ENCODE peak calls at places on chromosomes 4 and X, in eight cellular contexts. One of them, this sample, is unnamed.

GRCh38 chr4:21884615-21885014 is 64.0 kb downstream of the KCNIP4 start:
- DNase-seq in gastrocnemius medialis: no peak
- DNase-seq in GM12892: no peak
- DNase-seq in transverse colon: no peak
- DNase-seq in GM12891: no peak
- DNase-seq in ovary: no peak
- DNase-seq in stomach: no peak
- DNase-seq in erythroblast: no peak
- DNase-seq in this sample: no peak

GRCh38 chr4:2928242-2929155 is 34.7 kb downstream of the NOP14 start:
- DNase-seq in gastrocnemius medialis: peak; percentile 8
- DNase-seq in GM12891: no peak
- DNase-seq in GM12892: no peak
- DNase-seq in transverse colon: no peak
- DNase-seq in erythroblast: no peak
- DNase-seq in stomach: peak; percentile 21
- DNase-seq in ovary: no peak
- DNase-seq in this sample: no peak

GRCh38 chr4:184402740-184403383 is 71.5 kb downstream of the IRF2 start:
- DNase-seq in ovary: no peak
- DNase-seq in GM12892: no peak
- DNase-seq in transverse colon: no peak
- DNase-seq in stomach: no peak
- DNase-seq in gastrocnemius medialis: no peak
- DNase-seq in GM12891: no peak
- DNase-seq in erythroblast: no peak
- DNase-seq in this sample: no peak

GRCh38 chr4:107760281-107760947 is 40.4 kb upstream of the PAPSS1 start:
- DNase-seq in erythroblast: no peak
- DNase-seq in GM12891: no peak
- DNase-seq in gastrocnemius medialis: no peak
- DNase-seq in GM12892: no peak
- DNase-seq in ovary: no peak
- DNase-seq in stomach: peak; percentile 68
- DNase-seq in transverse colon: peak; percentile 67
- DNase-seq in this sample: no peak

GRCh38 chrX:101619336-101619735 is 1.5 kb upstream of the ARMCX6 start:
- DNase-seq in erythroblast: peak; percentile 5
- DNase-seq in GM12892: no peak
- DNase-seq in gastrocnemius medialis: peak; percentile 39
- DNase-seq in ovary: no peak
- DNase-seq in transverse colon: no peak
- DNase-seq in GM12891: no peak
- DNase-seq in stomach: no peak
- DNase-seq in this sample: no peak

GRCh38 chr4:8771666-8772065 is 100.0 kb downstream of the HMX1 start:
- DNase-seq in GM12891: no peak
- DNase-seq in erythroblast: no peak
- DNase-seq in gastrocnemius medialis: peak; percentile 2
- DNase-seq in ovary: no peak
- DNase-seq in stomach: no peak
- DNase-seq in GM12892: no peak
- DNase-seq in transverse colon: no peak
- DNase-seq in this sample: no peak

GRCh38 chr4:40686081-40686913 is 56.6 kb upstream of the RBM47 start:
- DNase-seq in gastrocnemius medialis: no peak
- DNase-seq in GM12891: no peak
- DNase-seq in erythroblast: no peak
- DNase-seq in stomach: no peak
- DNase-seq in GM12892: no peak
- DNase-seq in ovary: no peak
- DNase-seq in transverse colon: no peak
- DNase-seq in this sample: no peak

GRCh38 chr4:140315970-140316369 is 57.5 kb upstream of the SCOC start:
- DNase-seq in GM12892: no peak
- DNase-seq in transverse colon: no peak
- DNase-seq in GM12891: no peak
- DNase-seq in erythroblast: no peak
- DNase-seq in gastrocnemius medialis: no peak
- DNase-seq in stomach: no peak
- DNase-seq in ovary: no peak
- DNase-seq in this sample: no peak

GRCh38 chr4:53196872-53197759 is 168.7 kb downstream of the SCFD2 start:
- DNase-seq in transverse colon: no peak
- DNase-seq in stomach: no peak
- DNase-seq in gastrocnemius medialis: no peak
- DNase-seq in GM12892: peak; percentile 1
- DNase-seq in erythroblast: peak; percentile 77
- DNase-seq in ovary: no peak
- DNase-seq in GM12891: no peak
- DNase-seq in this sample: no peak

GRCh38 chr4:20698382-20698781 is 1.9 kb upstream of the PACRGL start:
- DNase-seq in GM12891: no peak
- DNase-seq in stomach: no peak
- DNase-seq in ovary: no peak
- DNase-seq in GM12892: no peak
- DNase-seq in gastrocnemius medialis: no peak
- DNase-seq in erythroblast: peak; percentile 41
- DNase-seq in transverse colon: no peak
- DNase-seq in this sample: no peak

DNA sequence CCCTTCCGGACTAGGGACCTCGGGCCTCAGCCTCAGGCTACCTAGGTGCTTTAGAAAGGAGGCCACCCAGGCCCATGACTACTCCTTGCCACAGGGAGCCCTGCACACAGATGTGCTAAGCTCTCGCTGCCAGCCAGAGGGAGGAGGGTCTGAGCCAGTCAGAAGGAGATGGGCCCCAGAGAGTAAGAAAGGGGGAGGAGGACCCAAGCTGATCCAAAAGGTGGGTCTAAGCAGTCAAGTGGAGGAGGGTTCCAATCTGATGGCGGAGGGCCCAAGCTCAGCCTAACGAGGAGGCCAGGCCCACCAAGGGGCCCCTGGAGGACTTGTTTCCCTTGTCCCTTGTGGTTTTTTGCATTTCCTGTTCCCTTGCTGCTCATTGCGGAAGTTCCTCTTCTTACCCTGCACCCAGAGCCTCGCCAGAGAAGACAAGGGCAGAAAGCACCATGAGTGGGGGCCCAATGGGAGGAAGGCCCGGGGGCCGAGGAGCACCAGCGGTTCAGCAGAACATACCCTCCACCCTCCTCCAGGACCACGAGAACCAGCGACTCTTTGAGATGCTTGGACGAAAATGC is at the start of gene WAS:
- DNase-seq in GM12891: peak; percentile 61
- DNase-seq in GM12892: peak; percentile 67
- DNase-seq in ovary: no peak
- DNase-seq in gastrocnemius medialis: no peak
- DNase-seq in transverse colon: peak; percentile 15
- DNase-seq in stomach: no peak
- DNase-seq in erythroblast: no peak
- DNase-seq in this sample: no peak
- TF ChIP-seq POLR2A in GM12891: peak; percentile 71
- TF ChIP-seq POLR2A in GM12892: peak; percentile 70
- TF ChIP-seq POLR2A in ovary: no peak
- TF ChIP-seq POLR2A in gastrocnemius medialis: no peak
- TF ChIP-seq POLR2A in transverse colon: no peak
- TF ChIP-seq POLR2A in stomach: no peak
- TF ChIP-seq POLR2A in erythroblast: no peak
- TF ChIP-seq POLR2A in this sample: no peak

GRCh38 chr4:102500371-102501175 is 586 bp upstream of the NFKB1 start:
- DNase-seq in gastrocnemius medialis: peak; percentile 62
- DNase-seq in stomach: peak; percentile 50
- DNase-seq in transverse colon: peak; percentile 52
- DNase-seq in GM12892: no peak
- DNase-seq in ovary: peak; percentile 68
- DNase-seq in GM12891: no peak
- DNase-seq in erythroblast: peak; percentile 67
- DNase-seq in this sample: peak; percentile 12

GRCh38 chr4:102503301-102503746 is 2.2 kb downstream of the NFKB1 start:
- DNase-seq in erythroblast: peak; percentile 15
- DNase-seq in stomach: no peak
- DNase-seq in gastrocnemius medialis: no peak
- DNase-seq in GM12892: no peak
- DNase-seq in GM12891: no peak
- DNase-seq in ovary: no peak
- DNase-seq in transverse colon: no peak
- DNase-seq in this sample: no peak

GRCh38 chr4:102501176-102501634 is at the start of gene NFKB1:
- DNase-seq in transverse colon: peak; percentile 73
- DNase-seq in gastrocnemius medialis: peak; percentile 66
- DNase-seq in GM12892: peak; percentile 38
- DNase-seq in ovary: peak; percentile 55
- DNase-seq in GM12891: peak; percentile 44
- DNase-seq in erythroblast: peak; percentile 78
- DNase-seq in stomach: peak; percentile 73
- DNase-seq in this sample: peak; percentile 35

GRCh38 chr4:102503831-102504786 is 3.0 kb downstream of the NFKB1 start:
- DNase-seq in stomach: no peak
- DNase-seq in transverse colon: no peak
- DNase-seq in ovary: no peak
- DNase-seq in GM12892: no peak
- DNase-seq in erythroblast: peak; percentile 27
- DNase-seq in gastrocnemius medialis: no peak
- DNase-seq in GM12891: no peak
- DNase-seq in this sample: no peak

GRCh38 chr4:102501635-102502382 is 650 bp downstream of the NFKB1 start:
- DNase-seq in stomach: peak; percentile 81
- DNase-seq in GM12892: peak; percentile 32
- DNase-seq in transverse colon: peak; percentile 86
- DNase-seq in gastrocnemius medialis: peak; percentile 74
- DNase-seq in erythroblast: peak; percentile 81
- DNase-seq in ovary: peak; percentile 74
- DNase-seq in GM12891: peak; percentile 25
- DNase-seq in this sample: peak; percentile 35
- TF ChIP-seq POLR2A in stomach: peak; percentile 49
- TF ChIP-seq POLR2A in GM12892: peak; percentile 82
- TF ChIP-seq POLR2A in transverse colon: peak; percentile 70
- TF ChIP-seq POLR2A in gastrocnemius medialis: peak; percentile 49
- TF ChIP-seq POLR2A in erythroblast: peak; percentile 55
- TF ChIP-seq POLR2A in ovary: peak; percentile 48
- TF ChIP-seq POLR2A in GM12891: no peak
- TF ChIP-seq POLR2A in this sample: peak; percentile 60

DNA sequence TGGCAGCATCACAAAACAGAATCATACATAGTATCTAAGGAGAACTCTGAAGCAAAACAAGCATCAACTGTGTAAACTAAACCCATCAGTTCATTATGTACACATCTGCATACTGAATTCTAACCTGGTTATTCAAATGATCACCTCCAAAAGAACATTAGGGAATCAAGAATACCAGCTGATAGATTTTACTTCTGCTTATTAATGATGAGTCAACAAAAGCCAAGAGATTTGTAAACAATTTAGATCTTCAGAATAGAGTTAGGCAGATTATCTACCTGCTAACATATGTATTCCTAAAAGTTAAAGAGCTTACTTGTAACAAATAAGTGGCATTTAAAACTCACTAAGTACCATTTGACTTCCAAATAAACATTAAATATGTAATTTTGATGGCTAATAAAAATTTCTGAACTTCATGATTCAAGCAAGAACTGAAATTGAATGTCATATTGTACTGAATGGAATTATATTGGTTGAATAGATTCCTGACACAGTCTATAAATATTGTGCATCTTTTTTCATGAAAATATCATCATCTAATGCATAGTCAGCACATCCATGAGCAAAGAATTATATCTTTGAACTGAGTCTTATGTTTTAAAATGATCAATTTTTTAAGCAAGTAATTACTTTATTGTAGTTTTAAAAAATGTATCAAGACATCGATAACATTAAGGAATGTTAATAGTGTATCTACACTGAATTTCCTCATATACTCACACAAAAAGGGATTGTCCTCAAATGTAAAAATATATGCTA is 470.5 kb downstream of the GRXCR1 start:
- DNase-seq in stomach: no peak
- DNase-seq in GM12891: no peak
- DNase-seq in gastrocnemius medialis: no peak
- DNase-seq in erythroblast: no peak
- DNase-seq in transverse colon: no peak
- DNase-seq in GM12892: no peak
- DNase-seq in ovary: no peak
- DNase-seq in this sample: no peak
- TF ChIP-seq POLR2A in stomach: no peak
- TF ChIP-seq POLR2A in GM12891: no peak
- TF ChIP-seq POLR2A in gastrocnemius medialis: no peak
- TF ChIP-seq POLR2A in erythroblast: no peak
- TF ChIP-seq POLR2A in transverse colon: no peak
- TF ChIP-seq POLR2A in GM12892: no peak
- TF ChIP-seq POLR2A in ovary: no peak
- TF ChIP-seq POLR2A in this sample: no peak

DNA sequence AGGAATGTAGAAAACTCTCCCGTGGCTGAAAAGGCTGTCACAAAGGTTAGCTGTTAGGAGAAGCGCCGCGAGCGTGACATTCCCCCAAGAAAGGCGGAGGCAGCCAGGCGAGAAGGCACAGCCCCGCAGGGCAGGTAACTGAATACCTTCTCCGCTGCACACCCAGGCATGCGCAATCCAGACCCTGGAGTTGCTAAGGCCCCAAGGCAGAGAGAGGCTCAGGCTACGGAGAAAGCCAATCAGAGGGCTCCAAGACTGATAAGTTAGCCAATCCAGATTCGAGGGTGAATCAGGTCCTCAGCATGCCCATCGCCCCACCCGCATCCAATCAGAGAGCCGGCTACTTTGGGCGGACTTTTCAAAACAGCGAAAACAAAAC is 485 bp upstream of the CCNG2 start:
- DNase-seq in stomach: peak; percentile 95
- DNase-seq in GM12892: peak; percentile 84
- DNase-seq in GM12891: peak; percentile 81
- DNase-seq in gastrocnemius medialis: peak; percentile 98
- DNase-seq in transverse colon: peak; percentile 96
- DNase-seq in ovary: peak; percentile 93
- DNase-seq in erythroblast: peak; percentile 96
- DNase-seq in this sample: peak; percentile 77
- TF ChIP-seq POLR2A in stomach: peak; percentile 20
- TF ChIP-seq POLR2A in GM12892: no peak
- TF ChIP-seq POLR2A in GM12891: peak; percentile 64
- TF ChIP-seq POLR2A in gastrocnemius medialis: no peak
- TF ChIP-seq POLR2A in transverse colon: peak; percentile 58
- TF ChIP-seq POLR2A in ovary: no peak
- TF ChIP-seq POLR2A in erythroblast: peak; percentile 78
- TF ChIP-seq POLR2A in this sample: peak; percentile 29

DNA sequence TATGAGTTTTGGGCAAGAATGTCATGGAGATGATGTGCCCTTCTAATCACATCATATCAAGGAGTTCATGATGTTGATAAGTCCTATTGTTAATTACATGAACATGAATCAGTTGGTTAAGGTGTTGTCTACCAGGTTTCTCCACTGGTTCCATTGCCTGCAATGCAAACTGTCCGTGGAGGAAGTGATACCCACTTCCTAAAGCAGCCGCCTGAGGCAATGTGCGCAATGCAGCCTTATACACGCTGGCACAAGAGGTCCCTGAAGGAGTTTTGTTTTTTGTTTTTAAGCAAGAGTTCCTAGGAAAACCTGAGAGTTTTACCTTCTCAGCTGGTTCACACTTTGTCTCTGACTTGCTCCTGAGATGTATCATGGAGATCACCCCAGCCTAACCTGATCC is 5.9 kb upstream of the GPKOW start:
- DNase-seq in ovary: no peak
- DNase-seq in erythroblast: no peak
- DNase-seq in GM12891: no peak
- DNase-seq in transverse colon: no peak
- DNase-seq in gastrocnemius medialis: no peak
- DNase-seq in GM12892: no peak
- DNase-seq in stomach: no peak
- DNase-seq in this sample: no peak
- TF ChIP-seq POLR2A in ovary: no peak
- TF ChIP-seq POLR2A in erythroblast: no peak
- TF ChIP-seq POLR2A in GM12891: no peak
- TF ChIP-seq POLR2A in transverse colon: no peak
- TF ChIP-seq POLR2A in gastrocnemius medialis: no peak
- TF ChIP-seq POLR2A in GM12892: no peak
- TF ChIP-seq POLR2A in stomach: no peak
- TF ChIP-seq POLR2A in this sample: no peak